ENCODE peak calls at places on chromosomes 2 and 18, in four cellular contexts. One of them, this sample, is unnamed.

GRCh38 chr2:20346565-20347127 is 4.0 kb downstream of the PUM2 start:
- DNase-seq in SK-N-SH: no peak
- DNase-seq in HCT116: no peak
- DNase-seq in GM12878: no peak
- DNase-seq in this sample: no peak

GRCh38 chr2:429575-430254 is 141.8 kb upstream of the ALKAL2 start:
- DNase-seq in SK-N-SH: no peak
- DNase-seq in HCT116: no peak
- DNase-seq in GM12878: no peak
- DNase-seq in this sample: no peak

GRCh38 chr2:11669454-11670291 is at the start of gene NTSR2:
- DNase-seq in SK-N-SH: no peak
- DNase-seq in HCT116: no peak
- DNase-seq in GM12878: no peak
- DNase-seq in this sample: no peak

GRCh38 chr18:3175195-3175758 is 44.5 kb downstream of the MYOM1 start:
- DNase-seq in SK-N-SH: no peak
- DNase-seq in HCT116: no peak
- DNase-seq in GM12878: no peak
- DNase-seq in this sample: no peak

GRCh38 chr18:49342690-49343089 is 117.8 kb downstream of the DYM start:
- DNase-seq in SK-N-SH: no peak
- DNase-seq in HCT116: no peak
- DNase-seq in GM12878: no peak
- DNase-seq in this sample: peak; percentile 12

GRCh38 chr2:29014811-29015414 is 33.8 kb downstream of the TOGARAM2 start:
- DNase-seq in SK-N-SH: no peak
- DNase-seq in HCT116: no peak
- DNase-seq in GM12878: no peak
- DNase-seq in this sample: no peak

GRCh38 chr18:55185391-55185790 is 226.1 kb upstream of the CCDC68 start:
- DNase-seq in SK-N-SH: no peak
- DNase-seq in HCT116: no peak
- DNase-seq in GM12878: no peak
- DNase-seq in this sample: no peak

GRCh38 chr2:191521608-191522208 is 156.2 kb upstream of the NABP1 start:
- DNase-seq in SK-N-SH: peak; percentile 46
- DNase-seq in HCT116: peak; percentile 26
- DNase-seq in GM12878: no peak
- DNase-seq in this sample: peak; percentile 51

GRCh38 chr2:238281826-238282480 is 6.5 kb downstream of the PER2 start:
- DNase-seq in SK-N-SH: no peak
- DNase-seq in HCT116: no peak
- DNase-seq in GM12878: no peak
- DNase-seq in this sample: no peak

GRCh38 chr2:166593403-166593802 is 99.4 kb upstream of the SCN7A start:
- DNase-seq in SK-N-SH: no peak
- DNase-seq in HCT116: no peak
- DNase-seq in GM12878: no peak
- DNase-seq in this sample: no peak

GRCh38 chr2:118123561-118124232 is 35.4 kb downstream of the INSIG2 start:
- DNase-seq in SK-N-SH: no peak
- DNase-seq in HCT116: peak; percentile 97
- DNase-seq in GM12878: no peak
- DNase-seq in this sample: no peak

GRCh38 chr2:241011296-241011600 is 12.8 kb downstream of the SNED1 start:
- DNase-seq in SK-N-SH: no peak
- DNase-seq in HCT116: no peak
- DNase-seq in GM12878: no peak
- DNase-seq in this sample: no peak

GRCh38 chr2:30164131-30164925 is 17.5 kb downstream of the YPEL5 start:
- DNase-seq in SK-N-SH: no peak
- DNase-seq in HCT116: no peak
- DNase-seq in GM12878: no peak
- DNase-seq in this sample: no peak

DNA sequence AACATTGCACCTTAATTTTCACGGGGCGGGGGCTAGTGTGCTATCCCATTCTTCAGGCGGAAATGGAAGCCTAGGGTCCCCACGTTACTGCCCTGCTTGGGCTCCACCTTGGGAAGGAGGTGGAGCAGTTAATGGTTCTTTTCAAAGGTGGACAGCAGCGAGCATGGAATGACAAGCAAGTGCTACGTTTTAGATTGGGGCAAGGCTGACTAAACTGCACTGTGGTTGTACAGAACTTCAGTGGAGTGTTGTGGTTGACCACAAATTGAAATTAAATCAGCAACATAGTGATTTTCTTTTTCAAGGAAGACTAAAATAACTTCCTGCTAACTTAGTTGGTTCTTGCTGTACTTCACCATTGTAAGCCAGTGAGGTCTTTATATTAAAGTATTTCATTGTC is 47.0 kb downstream of the CHRNA1 start:
- DNase-seq in SK-N-SH: no peak
- DNase-seq in HCT116: no peak
- DNase-seq in GM12878: no peak
- DNase-seq in this sample: no peak
- H3K4me3 ChIP-seq in SK-N-SH: no peak overlapping the region
- H3K4me3 ChIP-seq in HCT116: no peak overlapping the region
- H3K4me3 ChIP-seq in GM12878: no peak overlapping the region
- H3K4me3 ChIP-seq in this sample: no peak overlapping the region

GRCh38 chr18:59231157-59231556 is 11.2 kb downstream of the GRP start:
- DNase-seq in SK-N-SH: no peak
- DNase-seq in HCT116: no peak
- DNase-seq in GM12878: no peak
- DNase-seq in this sample: no peak

GRCh38 chr18:59228361-59228760 is 8.4 kb downstream of the GRP start:
- DNase-seq in SK-N-SH: no peak
- DNase-seq in HCT116: no peak
- DNase-seq in GM12878: no peak
- DNase-seq in this sample: no peak

GRCh38 chr18:59231877-59232276 is 11.9 kb downstream of the GRP start:
- DNase-seq in SK-N-SH: no peak
- DNase-seq in HCT116: no peak
- DNase-seq in GM12878: no peak
- DNase-seq in this sample: no peak

GRCh38 chr18:59229191-59229590 is 9.2 kb downstream of the GRP start:
- DNase-seq in SK-N-SH: no peak
- DNase-seq in HCT116: no peak
- DNase-seq in GM12878: no peak
- DNase-seq in this sample: no peak

DNA sequence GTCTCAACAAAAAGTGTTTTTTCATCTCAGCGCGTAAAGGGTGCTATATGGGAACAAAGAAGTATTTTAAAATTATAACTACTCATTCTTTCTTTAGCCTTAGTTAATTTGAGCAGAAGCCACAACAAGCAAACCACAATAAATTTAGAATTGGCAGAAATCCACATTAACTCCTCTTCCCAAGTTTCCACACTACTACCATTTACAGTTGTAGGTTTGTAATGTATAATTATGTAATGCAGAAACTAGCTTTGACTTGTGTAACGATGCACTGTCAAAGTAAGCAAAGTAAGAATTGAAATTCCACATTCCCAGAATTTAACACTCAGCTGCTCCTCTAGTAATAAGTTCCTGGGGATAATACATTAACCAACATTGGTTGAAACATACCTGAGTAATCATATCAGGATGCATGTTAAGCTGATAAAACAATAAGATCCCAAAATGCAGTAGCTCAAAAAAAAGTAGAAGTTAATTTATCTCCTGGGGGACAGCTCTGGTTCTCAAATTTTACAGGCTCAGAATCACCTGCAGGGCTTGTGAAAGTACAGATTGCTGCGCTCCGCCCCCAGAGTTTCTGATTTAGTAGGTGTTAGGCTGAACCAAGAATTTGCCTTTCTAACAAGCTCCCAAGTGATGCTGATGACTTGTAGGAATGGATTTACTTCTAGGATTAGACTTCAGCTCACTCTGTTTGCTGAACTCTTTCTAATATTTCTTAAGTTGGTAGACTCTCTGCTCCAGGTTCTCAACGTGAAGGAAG is 9.9 kb downstream of the GRP start:
- DNase-seq in SK-N-SH: no peak
- DNase-seq in HCT116: no peak
- DNase-seq in GM12878: no peak
- DNase-seq in this sample: no peak
- TF ChIP-seq SIN3A in SK-N-SH: no peak
- TF ChIP-seq SIN3A in HCT116: no peak
- TF ChIP-seq SIN3A in GM12878: no peak
- TF ChIP-seq SIN3A in this sample: no peak

DNA sequence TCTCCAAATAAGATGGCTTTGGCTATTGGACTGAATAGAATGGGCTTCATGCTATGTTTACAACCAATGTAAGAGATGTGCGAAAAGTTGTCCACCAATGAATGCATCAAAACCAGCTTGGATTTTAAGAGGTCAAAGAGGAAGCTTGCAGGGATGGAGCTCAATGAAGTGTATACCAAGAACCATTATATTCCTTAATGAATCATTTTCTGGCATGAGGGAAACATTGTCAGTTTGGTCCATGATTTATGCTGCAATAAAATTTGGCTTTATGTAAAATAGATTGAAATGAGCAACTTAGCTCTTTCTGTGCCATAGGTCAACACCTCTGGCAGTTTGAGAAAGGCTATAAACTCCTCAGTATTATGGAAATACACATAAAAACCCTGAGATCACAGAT is 107.3 kb downstream of the SH3BP4 start:
- DNase-seq in SK-N-SH: no peak
- DNase-seq in HCT116: no peak
- DNase-seq in GM12878: no peak
- DNase-seq in this sample: no peak
- TF ChIP-seq POLR2AphosphoS5 in SK-N-SH: no peak
- TF ChIP-seq POLR2AphosphoS5 in HCT116: no peak
- TF ChIP-seq POLR2AphosphoS5 in GM12878: no peak
- TF ChIP-seq POLR2AphosphoS5 in this sample: no peak

DNA sequence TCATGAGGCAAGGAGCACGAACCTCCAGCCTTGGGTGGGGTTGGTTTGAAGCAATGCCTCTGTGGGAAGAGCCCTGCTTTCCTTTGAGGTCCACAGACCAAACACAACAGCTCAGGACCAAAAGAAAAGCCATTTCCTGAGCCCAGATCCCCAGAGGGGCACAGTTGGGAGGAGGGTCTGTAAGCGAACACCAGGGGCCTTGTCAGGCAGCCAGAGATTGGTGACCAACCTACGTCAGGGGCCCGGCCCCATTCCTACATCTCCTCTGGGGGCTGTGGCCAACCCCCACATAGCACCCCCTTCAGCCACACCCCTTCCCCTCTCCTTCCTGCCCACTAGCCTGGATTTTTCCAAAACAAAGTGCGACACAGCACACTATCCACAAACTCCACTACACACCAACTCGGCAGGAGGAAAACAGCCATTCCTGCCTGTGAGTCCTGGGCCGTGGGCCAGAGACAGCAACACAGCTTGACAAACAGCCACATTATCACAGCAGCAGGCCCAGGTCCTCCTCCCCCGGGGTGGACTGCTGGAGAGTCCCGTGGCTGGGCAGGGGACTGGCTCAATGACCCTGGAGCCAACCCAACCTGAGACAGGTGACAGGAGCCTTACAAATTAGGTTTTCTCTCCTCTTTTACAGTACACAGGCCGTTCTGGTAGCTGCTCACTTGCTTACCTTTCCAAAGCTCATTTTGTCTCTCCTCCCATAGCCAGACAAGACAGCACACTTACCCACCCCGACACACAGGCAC is 98.8 kb downstream of the TNS1 start:
- DNase-seq in SK-N-SH: peak; percentile 76
- DNase-seq in HCT116: no peak
- DNase-seq in GM12878: no peak
- DNase-seq in this sample: no peak
- H3K4me3 ChIP-seq in SK-N-SH: no peak overlapping the region
- H3K4me3 ChIP-seq in HCT116: no peak overlapping the region
- H3K4me3 ChIP-seq in GM12878: no peak overlapping the region
- H3K4me3 ChIP-seq in this sample: no peak overlapping the region

GRCh38 chr2:205001306-205001966 is 456.2 kb downstream of the PARD3B start:
- DNase-seq in SK-N-SH: no peak
- DNase-seq in HCT116: no peak
- DNase-seq in GM12878: no peak
- DNase-seq in this sample: no peak
- TF ChIP-seq SIN3A in SK-N-SH: no peak
- TF ChIP-seq SIN3A in HCT116: no peak
- TF ChIP-seq SIN3A in GM12878: no peak
- TF ChIP-seq SIN3A in this sample: no peak

DNA sequence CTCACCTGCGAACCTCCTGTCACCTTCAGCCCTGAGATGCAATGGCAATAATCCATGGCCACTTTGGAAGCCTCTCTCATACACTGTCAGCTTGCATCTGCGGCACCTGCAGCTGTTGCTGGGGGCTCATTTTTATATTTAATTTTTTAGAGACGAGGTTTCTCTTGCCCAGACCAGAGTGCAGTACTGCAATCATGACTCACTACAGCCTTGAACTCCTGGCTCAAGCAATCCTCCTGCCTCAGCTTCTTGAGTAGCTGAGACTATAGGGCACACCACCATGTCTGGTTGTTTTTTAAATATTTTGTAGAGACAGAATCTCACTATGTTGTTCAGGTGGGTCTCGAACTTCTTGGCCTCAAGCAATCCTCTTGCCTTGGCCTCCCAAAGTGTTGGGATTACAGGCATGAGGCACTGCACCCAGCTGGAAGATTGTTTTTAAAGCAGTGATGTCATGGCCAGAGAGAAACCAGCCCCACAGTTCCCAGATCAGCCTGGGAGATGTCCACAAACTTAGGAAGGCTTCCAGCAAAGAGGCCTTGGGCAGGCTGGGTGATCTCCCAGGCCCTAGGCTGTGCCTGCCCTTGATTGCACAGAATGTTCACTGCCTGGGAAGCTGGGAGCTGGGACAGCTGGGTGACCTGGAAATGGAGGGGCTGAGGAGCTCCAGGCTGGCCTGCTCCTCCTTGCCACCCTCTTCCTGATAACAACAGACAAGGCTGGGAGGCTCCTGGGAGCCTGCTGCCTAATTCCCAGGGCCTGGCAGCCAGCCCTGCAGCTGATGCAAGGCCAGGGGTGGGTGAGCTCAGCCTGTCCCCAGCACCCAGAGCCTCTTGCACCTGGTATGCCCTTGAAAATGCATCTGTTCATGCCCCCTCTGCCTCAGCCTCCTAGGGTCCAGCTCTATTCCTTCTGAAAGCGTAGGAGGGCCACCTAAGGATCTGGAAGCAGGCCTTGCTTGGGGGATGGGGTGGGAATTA is 27.1 kb downstream of the SH2D6 start:
- DNase-seq in SK-N-SH: peak; percentile 73
- DNase-seq in HCT116: no peak
- DNase-seq in GM12878: no peak
- DNase-seq in this sample: no peak
- TF ChIP-seq POLR2AphosphoS5 in SK-N-SH: no peak
- TF ChIP-seq POLR2AphosphoS5 in HCT116: peak; percentile 33
- TF ChIP-seq POLR2AphosphoS5 in GM12878: no peak
- TF ChIP-seq POLR2AphosphoS5 in this sample: no peak

GRCh38 chr2:195470622-195471021 is 186.4 kb upstream of the SLC39A10 start:
- DNase-seq in SK-N-SH: no peak
- DNase-seq in HCT116: no peak
- DNase-seq in GM12878: no peak
- DNase-seq in this sample: no peak
- H3K4me3 ChIP-seq in SK-N-SH: no peak overlapping the region
- H3K4me3 ChIP-seq in HCT116: no peak overlapping the region
- H3K4me3 ChIP-seq in GM12878: no peak overlapping the region
- H3K4me3 ChIP-seq in this sample: no peak overlapping the region

This sample was measured in Panc1.